ENCODE peak calls at places on chromosomes 3 and 15, in seven cellular contexts. B, S, V, G, J, E and H are unnamed samples.

GRCh38 chr15:40787344-40787841 is 17.6 kb downstream of the C15orf62 start:
- DNase-seq in B (no peak), E (no peak), J (no peak), V (peak; percentile 19), S (no peak), G (peak; percentile 98), H (no peak)

GRCh38 chr3:155362808-155363689 is 69.6 kb upstream of the STRIT1 start:
- DNase-seq in V (no peak), J (no peak), S (no peak), B (no peak), G (no peak), E (no peak), H (no peak)

GRCh38 chr3:60792287-60792852 is 458.9 kb downstream of the FHIT start:
- DNase-seq in J (no peak), B (no peak), G (no peak), E (no peak), S (no peak), V (no peak), H (no peak)

GRCh38 chr3:152511904-152512303 is 243.2 kb downstream of the MBNL1 start:
- DNase-seq in B (no peak), E (no peak), J (no peak), S (no peak), G (no peak), V (no peak), H (no peak)

GRCh38 chr3:38027466-38028465 is 1.7 kb downstream of the PLCD1 start:
- DNase-seq in G (no peak), S (no peak), J (no peak), E (no peak), B (no peak), V (no peak), H (no peak)

GRCh38 chr3:190265795-190266194 is 56.5 kb downstream of the CLDN1 start:
- DNase-seq in V (no peak), S (no peak), G (peak; percentile 89), B (no peak), J (no peak), E (no peak), H (no peak)

GRCh38 chr3:117553461-117553860 is 843.9 kb downstream of the TUSC7 start:
- DNase-seq in S (no peak), V (no peak), B (no peak), G (peak; percentile 25), E (no peak), J (no peak), H (no peak)

GRCh38 chr15:35690698-35691116 is 144.7 kb upstream of the DPH6 start:
- DNase-seq in S (no peak), V (no peak), B (no peak), G (no peak), E (no peak), J (no peak), H (peak; percentile 54)

GRCh38 chr15:49741721-49742120 is 120.9 kb downstream of the DTWD1 start:
- DNase-seq in G (no peak), J (no peak), S (no peak), E (no peak), V (peak; percentile 13), B (no peak), H (no peak)

GRCh38 chr3:52794612-52795099 is at the start of gene ITIH3:
- DNase-seq in E (peak; percentile 15), S (no peak), B (no peak), V (no peak), G (no peak), J (no peak), H (no peak)

GRCh38 chr3:118146658-118147375 is 887.8 kb downstream of the IGSF11 start:
- DNase-seq in V (no peak), J (no peak), B (no peak), G (no peak), E (no peak), S (no peak), H (no peak)

GRCh38 chr3:176090727-176091126 is 1106.6 kb downstream of the TBL1XR1 start:
- DNase-seq in J (no peak), E (no peak), S (no peak), V (no peak), B (no peak), G (no peak), H (peak; percentile 41)

GRCh38 chr3:38386992-38387750 is 40.6 kb downstream of the XYLB start:
- DNase-seq in V (no peak), S (no peak), E (no peak), B (no peak), G (no peak), J (no peak), H (no peak)

GRCh38 chr3:112638327-112639020 is 2.5 kb downstream of the CCDC80 start:
- DNase-seq in V (no peak), S (no peak), E (no peak), G (no peak), J (peak; percentile 79), B (no peak), H (no peak)

GRCh38 chr15:25777047-25777446 is 86.1 kb downstream of the ATP10A start:
- DNase-seq in S (no peak), J (no peak), E (no peak), G (no peak), V (no peak), B (no peak), H (no peak)

GRCh38 chr3:12962292-12962691 is 110.9 kb downstream of the IQSEC1 start:
- DNase-seq in V (no peak), S (no peak), J (no peak), B (no peak), E (no peak), G (no peak), H (no peak)

GRCh38 chr3:180680097-180680430 is 775 bp upstream of the CCDC39 start:
- DNase-seq in B (no peak), J (no peak), V (peak; percentile 59), E (no peak), G (no peak), S (no peak), H (peak; percentile 61)